ENCODE peak calls at places on chromosomes 4 and X, in seven cellular contexts. One of them, this sample, is unnamed.

GRCh38 chrX:68684291-68684918 is 36.9 kb downstream of the STARD8 start:
- DNase-seq in GM20000: peak
- DNase-seq in GM12878: no peak
- DNase-seq in islet precursor cell: peak
- DNase-seq in kidney: peak
- DNase-seq in naive thymus-derived CD8-positive, alpha-beta T cell: no peak
- DNase-seq in D341Med: no peak
- DNase-seq in this sample: no peak

GRCh38 chrX:13569479-13570244 is at the start of gene EGFL6:
- DNase-seq in GM20000: no peak
- DNase-seq in kidney: peak
- DNase-seq in GM12878: no peak
- DNase-seq in D341Med: peak
- DNase-seq in islet precursor cell: no peak
- DNase-seq in naive thymus-derived CD8-positive, alpha-beta T cell: no peak
- DNase-seq in this sample: no peak

GRCh38 chr4:105588252-105588651 is 35.8 kb downstream of the ARHGEF38 start:
- DNase-seq in naive thymus-derived CD8-positive, alpha-beta T cell: no peak
- DNase-seq in islet precursor cell: no peak
- DNase-seq in GM12878: no peak
- DNase-seq in D341Med: no peak
- DNase-seq in GM20000: no peak
- DNase-seq in kidney: no peak
- DNase-seq in this sample: no peak

GRCh38 chr4:154164931-154165839 is 326.4 kb downstream of the DCHS2 start:
- DNase-seq in naive thymus-derived CD8-positive, alpha-beta T cell: no peak
- DNase-seq in islet precursor cell: peak
- DNase-seq in GM20000: no peak
- DNase-seq in kidney: no peak
- DNase-seq in GM12878: peak
- DNase-seq in D341Med: no peak
- DNase-seq in this sample: peak

GRCh38 chr4:169243808-169244207 is 26.9 kb downstream of the SH3RF1 start:
- DNase-seq in GM12878: no peak
- DNase-seq in naive thymus-derived CD8-positive, alpha-beta T cell: no peak
- DNase-seq in D341Med: no peak
- DNase-seq in kidney: no peak
- DNase-seq in islet precursor cell: no peak
- DNase-seq in GM20000: no peak
- DNase-seq in this sample: peak

GRCh38 chrX:19824603-19825002 is 62.8 kb downstream of the SH3KBP1 start:
- DNase-seq in GM12878: no peak
- DNase-seq in naive thymus-derived CD8-positive, alpha-beta T cell: peak
- DNase-seq in islet precursor cell: no peak
- DNase-seq in D341Med: peak
- DNase-seq in kidney: no peak
- DNase-seq in GM20000: no peak
- DNase-seq in this sample: peak

GRCh38 chr4:75995727-75996126 is 5.0 kb upstream of the SDAD1 start:
- DNase-seq in GM20000: peak
- DNase-seq in GM12878: no peak
- DNase-seq in D341Med: peak
- DNase-seq in naive thymus-derived CD8-positive, alpha-beta T cell: peak
- DNase-seq in kidney: no peak
- DNase-seq in islet precursor cell: no peak
- DNase-seq in this sample: peak

GRCh38 chrX:39729834-39730670 is 367.7 kb downstream of the BCOR start:
- DNase-seq in kidney: no peak
- DNase-seq in D341Med: peak
- DNase-seq in islet precursor cell: peak
- DNase-seq in GM20000: no peak
- DNase-seq in GM12878: no peak
- DNase-seq in naive thymus-derived CD8-positive, alpha-beta T cell: no peak
- DNase-seq in this sample: peak

GRCh38 chrX:1026263-1027015 is 186.0 kb downstream of the CRLF2 start:
- DNase-seq in naive thymus-derived CD8-positive, alpha-beta T cell: peak
- DNase-seq in GM12878: peak
- DNase-seq in D341Med: no peak
- DNase-seq in kidney: no peak
- DNase-seq in GM20000: peak
- DNase-seq in islet precursor cell: no peak
- DNase-seq in this sample: no peak